ENCODE peak calls at places on chromosomes 1 and 21, in seven cellular contexts. One of them, this sample, is unnamed.

GRCh38 chr1:6141601-6142000 is 38.5 kb downstream of the CHD5 start:
- DNase-seq in coronary artery: no peak
- DNase-seq in breast epithelium: no peak
- DNase-seq in psoas muscle: peak; percentile 18
- DNase-seq in uterus: no peak
- DNase-seq in pancreas: no peak
- DNase-seq in H9: peak; percentile 62
- DNase-seq in this sample: no peak

GRCh38 chr1:244325056-244325764 is 126.5 kb downstream of the ADSS2 start:
- DNase-seq in coronary artery: peak; percentile 29
- DNase-seq in breast epithelium: no peak
- DNase-seq in psoas muscle: no peak
- DNase-seq in uterus: no peak
- DNase-seq in pancreas: no peak
- DNase-seq in H9: peak; percentile 12
- DNase-seq in this sample: no peak

GRCh38 chr1:97919568-97920261 is 1.1 kb downstream of the DPYD start:
- DNase-seq in coronary artery: no peak
- DNase-seq in breast epithelium: no peak
- DNase-seq in psoas muscle: no peak
- DNase-seq in uterus: no peak
- DNase-seq in pancreas: no peak
- DNase-seq in H9: no peak
- DNase-seq in this sample: no peak

GRCh38 chr1:52603680-52604501 is 1.7 kb downstream of the GPX7 start:
- DNase-seq in coronary artery: no peak
- DNase-seq in breast epithelium: no peak
- DNase-seq in psoas muscle: peak; percentile 71
- DNase-seq in uterus: no peak
- DNase-seq in pancreas: no peak
- DNase-seq in H9: no peak
- DNase-seq in this sample: no peak

GRCh38 chr1:152328801-152329391 is 3.9 kb upstream of the FLG start:
- DNase-seq in coronary artery: no peak
- DNase-seq in breast epithelium: no peak
- DNase-seq in psoas muscle: no peak
- DNase-seq in uterus: no peak
- DNase-seq in pancreas: no peak
- DNase-seq in H9: no peak
- DNase-seq in this sample: no peak

GRCh38 chr1:53346007-53346813 is 18.3 kb upstream of the LRP8 start:
- DNase-seq in coronary artery: peak; percentile 33
- DNase-seq in breast epithelium: peak; percentile 5
- DNase-seq in psoas muscle: no peak
- DNase-seq in uterus: no peak
- DNase-seq in pancreas: no peak
- DNase-seq in H9: peak; percentile 11
- DNase-seq in this sample: no peak

GRCh38 chr1:45669379-45669778 is 17.0 kb downstream of the GPBP1L1 start:
- DNase-seq in coronary artery: no peak
- DNase-seq in breast epithelium: no peak
- DNase-seq in psoas muscle: no peak
- DNase-seq in uterus: no peak
- DNase-seq in pancreas: no peak
- DNase-seq in H9: no peak
- DNase-seq in this sample: no peak

GRCh38 chr1:17857109-17857499 is 102.0 kb downstream of the ACTL8 start:
- DNase-seq in coronary artery: no peak
- DNase-seq in breast epithelium: no peak
- DNase-seq in psoas muscle: no peak
- DNase-seq in uterus: no peak
- DNase-seq in pancreas: no peak
- DNase-seq in H9: no peak
- DNase-seq in this sample: no peak

GRCh38 chr1:19765623-19766022 is 34.1 kb downstream of the TMCO4 start:
- DNase-seq in coronary artery: no peak
- DNase-seq in breast epithelium: no peak
- DNase-seq in psoas muscle: no peak
- DNase-seq in uterus: no peak
- DNase-seq in pancreas: no peak
- DNase-seq in H9: no peak
- DNase-seq in this sample: no peak

GRCh38 chr1:12088607-12089006 is 25.5 kb downstream of the TNFRSF8 start:
- DNase-seq in coronary artery: no peak
- DNase-seq in breast epithelium: no peak
- DNase-seq in psoas muscle: no peak
- DNase-seq in uterus: no peak
- DNase-seq in pancreas: no peak
- DNase-seq in H9: no peak
- DNase-seq in this sample: no peak

GRCh38 chr1:3809680-3810079 is 13.4 kb upstream of the LRRC47 start:
- DNase-seq in coronary artery: no peak
- DNase-seq in breast epithelium: no peak
- DNase-seq in psoas muscle: no peak
- DNase-seq in uterus: no peak
- DNase-seq in pancreas: no peak
- DNase-seq in H9: no peak
- DNase-seq in this sample: no peak

GRCh38 chr1:23178931-23179330 is 10.3 kb upstream of the LUZP1 start:
- DNase-seq in coronary artery: no peak
- DNase-seq in breast epithelium: no peak
- DNase-seq in psoas muscle: no peak
- DNase-seq in uterus: no peak
- DNase-seq in pancreas: no peak
- DNase-seq in H9: no peak
- DNase-seq in this sample: no peak

GRCh38 chr21:15207231-15207630 is 142.4 kb upstream of the NRIP1 start:
- DNase-seq in coronary artery: no peak
- DNase-seq in breast epithelium: no peak
- DNase-seq in psoas muscle: no peak
- DNase-seq in uterus: no peak
- DNase-seq in pancreas: no peak
- DNase-seq in H9: no peak
- DNase-seq in this sample: no peak

GRCh38 chr1:37811027-37811655 is 3.1 kb upstream of the YRDC start:
- DNase-seq in coronary artery: no peak
- DNase-seq in breast epithelium: peak; percentile 71
- DNase-seq in psoas muscle: peak; percentile 83
- DNase-seq in uterus: peak; percentile 49
- DNase-seq in pancreas: peak; percentile 46
- DNase-seq in H9: peak; percentile 82
- DNase-seq in this sample: peak; percentile 24

GRCh38 chr1:219472596-219472995 is 140.3 kb downstream of the ZC3H11B start:
- DNase-seq in coronary artery: no peak
- DNase-seq in breast epithelium: no peak
- DNase-seq in psoas muscle: no peak
- DNase-seq in uterus: no peak
- DNase-seq in pancreas: no peak
- DNase-seq in H9: no peak
- DNase-seq in this sample: no peak

GRCh38 chr1:111565079-111565478 is 54.5 kb upstream of the RAP1A start:
- DNase-seq in coronary artery: no peak
- DNase-seq in breast epithelium: no peak
- DNase-seq in psoas muscle: no peak
- DNase-seq in uterus: peak; percentile 56
- DNase-seq in pancreas: no peak
- DNase-seq in H9: no peak
- DNase-seq in this sample: peak; percentile 11

GRCh38 chr1:60132108-60132507 is 58.5 kb upstream of the C1orf87 start:
- DNase-seq in coronary artery: no peak
- DNase-seq in breast epithelium: no peak
- DNase-seq in psoas muscle: no peak
- DNase-seq in uterus: no peak
- DNase-seq in pancreas: no peak
- DNase-seq in H9: no peak
- DNase-seq in this sample: no peak

GRCh38 chr1:73800376-73800775 is 397.6 kb downstream of the LRRIQ3 start:
- DNase-seq in coronary artery: no peak
- DNase-seq in breast epithelium: no peak
- DNase-seq in psoas muscle: no peak
- DNase-seq in uterus: no peak
- DNase-seq in pancreas: no peak
- DNase-seq in H9: no peak
- DNase-seq in this sample: no peak

GRCh38 chr1:21042920-21043605 is 133.6 kb downstream of the EIF4G3 start:
- DNase-seq in coronary artery: no peak
- DNase-seq in breast epithelium: no peak
- DNase-seq in psoas muscle: no peak
- DNase-seq in uterus: no peak
- DNase-seq in pancreas: no peak
- DNase-seq in H9: no peak
- DNase-seq in this sample: no peak

GRCh38 chr1:59903136-59903754 is 23.3 kb downstream of the CYP2J2 start:
- DNase-seq in coronary artery: no peak
- DNase-seq in breast epithelium: no peak
- DNase-seq in psoas muscle: no peak
- DNase-seq in uterus: no peak
- DNase-seq in pancreas: peak; percentile 13
- DNase-seq in H9: peak; percentile 42
- DNase-seq in this sample: peak; percentile 12

GRCh38 chr1:220914283-220915116 is 35.3 kb downstream of the HLX start:
- DNase-seq in coronary artery: no peak
- DNase-seq in breast epithelium: no peak
- DNase-seq in psoas muscle: no peak
- DNase-seq in uterus: no peak
- DNase-seq in pancreas: no peak
- DNase-seq in H9: no peak
- DNase-seq in this sample: no peak

GRCh38 chr1:37958690-37959089 is 11.8 kb upstream of the INPP5B start:
- DNase-seq in coronary artery: no peak
- DNase-seq in breast epithelium: no peak
- DNase-seq in psoas muscle: no peak
- DNase-seq in uterus: no peak
- DNase-seq in pancreas: no peak
- DNase-seq in H9: no peak
- DNase-seq in this sample: no peak

GRCh38 chr1:39406533-39407478 is 84.6 kb upstream of the BMP8A start:
- DNase-seq in coronary artery: no peak
- DNase-seq in breast epithelium: no peak
- DNase-seq in psoas muscle: no peak
- DNase-seq in uterus: no peak
- DNase-seq in pancreas: no peak
- DNase-seq in H9: no peak
- DNase-seq in this sample: no peak

GRCh38 chr1:26965213-26965612 is 4.9 kb upstream of the KDF1 start:
- DNase-seq in coronary artery: no peak
- DNase-seq in breast epithelium: no peak
- DNase-seq in psoas muscle: no peak
- DNase-seq in uterus: no peak
- DNase-seq in pancreas: no peak
- DNase-seq in H9: no peak
- DNase-seq in this sample: no peak

GRCh38 chr21:35088235-35088865 is 39.2 kb upstream of the RUNX1 start:
- DNase-seq in coronary artery: no peak
- DNase-seq in breast epithelium: no peak
- DNase-seq in psoas muscle: no peak
- DNase-seq in uterus: no peak
- DNase-seq in pancreas: no peak
- DNase-seq in H9: no peak
- DNase-seq in this sample: no peak

GRCh38 chr1:53367503-53368313 is 39.8 kb upstream of the LRP8 start:
- DNase-seq in coronary artery: peak; percentile 53
- DNase-seq in breast epithelium: peak; percentile 34
- DNase-seq in psoas muscle: no peak
- DNase-seq in uterus: no peak
- DNase-seq in pancreas: no peak
- DNase-seq in H9: peak; percentile 19
- DNase-seq in this sample: no peak

GRCh38 chr1:30451532-30452125 is 271.8 kb downstream of the MATN1 start:
- DNase-seq in coronary artery: peak; percentile 40
- DNase-seq in breast epithelium: no peak
- DNase-seq in psoas muscle: no peak
- DNase-seq in uterus: no peak
- DNase-seq in pancreas: no peak
- DNase-seq in H9: peak; percentile 8
- DNase-seq in this sample: no peak

GRCh38 chr21:40622531-40622930 is 224.4 kb downstream of the DSCAM start:
- DNase-seq in coronary artery: no peak
- DNase-seq in breast epithelium: no peak
- DNase-seq in psoas muscle: no peak
- DNase-seq in uterus: no peak
- DNase-seq in pancreas: no peak
- DNase-seq in H9: no peak
- DNase-seq in this sample: no peak

GRCh38 chr21:35048706-35049617 is at the start of gene RUNX1:
- DNase-seq in coronary artery: no peak
- DNase-seq in breast epithelium: no peak
- DNase-seq in psoas muscle: peak; percentile 59
- DNase-seq in uterus: no peak
- DNase-seq in pancreas: no peak
- DNase-seq in H9: no peak
- DNase-seq in this sample: no peak

GRCh38 chr21:17793675-17794123 is 25.5 kb downstream of the C21orf91 start:
- DNase-seq in coronary artery: no peak
- DNase-seq in breast epithelium: no peak
- DNase-seq in psoas muscle: no peak
- DNase-seq in uterus: no peak
- DNase-seq in pancreas: no peak
- DNase-seq in H9: no peak
- DNase-seq in this sample: no peak
- H3K27ac ChIP-seq in coronary artery: peak overlapping the region; percentile 41
- H3K27ac ChIP-seq in breast epithelium: peak overlapping the region; percentile 32
- H3K27ac ChIP-seq in psoas muscle: peak overlapping the region; percentile 19
- H3K27ac ChIP-seq in uterus: peak overlapping the region; percentile 69
- H3K27ac ChIP-seq in pancreas: no peak overlapping the region
- H3K27ac ChIP-seq in H9: no peak overlapping the region
- H3K27ac ChIP-seq in this sample: no peak overlapping the region

GRCh38 chr1:10456661-10457060 is 6.8 kb downstream of the CORT start:
- DNase-seq in coronary artery: no peak
- DNase-seq in breast epithelium: no peak
- DNase-seq in psoas muscle: no peak
- DNase-seq in uterus: no peak
- DNase-seq in pancreas: no peak
- DNase-seq in H9: no peak
- DNase-seq in this sample: no peak
- H3K27ac ChIP-seq in coronary artery: no peak overlapping the region
- H3K27ac ChIP-seq in breast epithelium: no peak overlapping the region
- H3K27ac ChIP-seq in psoas muscle: no peak overlapping the region
- H3K27ac ChIP-seq in uterus: no peak overlapping the region
- H3K27ac ChIP-seq in pancreas: no peak overlapping the region
- H3K27ac ChIP-seq in H9: no peak overlapping the region
- H3K27ac ChIP-seq in this sample: no peak overlapping the region

DNA sequence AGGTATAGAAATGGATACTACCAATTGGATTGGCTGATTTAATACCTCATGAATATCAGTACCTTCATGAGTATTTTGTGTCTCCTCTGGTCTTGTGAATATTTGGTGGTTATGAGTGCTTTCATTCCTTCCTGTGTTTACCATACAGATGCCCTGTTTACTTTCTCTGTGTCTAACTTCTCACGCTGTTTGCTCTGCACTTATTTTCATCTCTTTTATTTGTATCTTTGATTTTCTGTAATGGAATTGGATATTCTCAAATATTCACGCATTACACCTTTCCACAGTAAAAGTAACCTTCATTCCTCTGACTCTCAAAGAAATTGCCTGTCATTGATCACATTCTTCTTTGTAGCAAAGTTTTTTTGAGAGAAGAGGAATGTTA is 16.8 kb downstream of the CNST start:
- DNase-seq in coronary artery: no peak
- DNase-seq in breast epithelium: no peak
- DNase-seq in psoas muscle: no peak
- DNase-seq in uterus: no peak
- DNase-seq in pancreas: no peak
- DNase-seq in H9: no peak
- DNase-seq in this sample: no peak
- H3K27ac ChIP-seq in coronary artery: peak overlapping the region; percentile 63
- H3K27ac ChIP-seq in breast epithelium: peak overlapping the region; percentile 63
- H3K27ac ChIP-seq in psoas muscle: peak overlapping the region; percentile 13
- H3K27ac ChIP-seq in uterus: peak overlapping the region; percentile 50
- H3K27ac ChIP-seq in pancreas: peak overlapping the region; percentile 65
- H3K27ac ChIP-seq in H9: no peak overlapping the region
- H3K27ac ChIP-seq in this sample: no peak overlapping the region

GRCh38 chr21:43312751-43313169 is 114.2 kb downstream of the SIK1 start:
- DNase-seq in coronary artery: no peak
- DNase-seq in breast epithelium: no peak
- DNase-seq in psoas muscle: no peak
- DNase-seq in uterus: no peak
- DNase-seq in pancreas: peak; percentile 48
- DNase-seq in H9: peak; percentile 56
- DNase-seq in this sample: no peak
- H3K27ac ChIP-seq in coronary artery: no peak overlapping the region
- H3K27ac ChIP-seq in breast epithelium: no peak overlapping the region
- H3K27ac ChIP-seq in psoas muscle: no peak overlapping the region
- H3K27ac ChIP-seq in uterus: no peak overlapping the region
- H3K27ac ChIP-seq in pancreas: no peak overlapping the region
- H3K27ac ChIP-seq in H9: no peak overlapping the region
- H3K27ac ChIP-seq in this sample: no peak overlapping the region